ENCODE peak calls at places on chromosome 11, in eight cellular contexts. S, D, T, Q, U, E, W and O are unnamed samples.
A peak's percentile ranks its signal among the peaks of the same experiment; 100 is the strongest.

GRCh38 chr11:10351768-10352641 is 47.1 kb downstream of the ADM start:
- DNase-seq in S (no peak), D (no peak), T (peak; percentile 90), Q (peak; percentile 20), U (peak; percentile 40), E (no peak), W (no peak), O (no peak)

GRCh38 chr11:106305458-106305857 is 228.0 kb downstream of the AASDHPPT start:
- DNase-seq in S (no peak), D (no peak), T (no peak), Q (no peak), U (no peak), E (no peak), W (no peak), O (no peak)

GRCh38 chr11:5246772-5247478 is 2.7 kb downstream of the HBG1 start:
- DNase-seq in S (no peak), D (no peak), T (no peak), Q (no peak), U (no peak), E (no peak), W (no peak), O (no peak)

GRCh38 chr11:12531020-12531419 is 143.2 kb upstream of the TEAD1 start:
- DNase-seq in S (no peak), D (no peak), T (no peak), Q (no peak), U (no peak), E (no peak), W (no peak), O (no peak)

GRCh38 chr11:112925516-112926310 is 35.5 kb upstream of the NCAM1 start:
- DNase-seq in S (no peak), D (no peak), T (no peak), Q (no peak), U (no peak), E (no peak), W (no peak), O (no peak)

GRCh38 chr11:5625281-5625680 is 480 bp downstream of the TRIM34 start:
- DNase-seq in S (no peak), D (no peak), T (no peak), Q (no peak), U (no peak), E (no peak), W (no peak), O (no peak)

GRCh38 chr11:94674005-94674491 is 94.1 kb upstream of the AMOTL1 start:
- DNase-seq in S (no peak), D (no peak), T (no peak), Q (no peak), U (no peak), E (no peak), W (no peak), O (no peak)

GRCh38 chr11:92894197-92894596 is 75.3 kb upstream of the MTNR1B start:
- DNase-seq in S (no peak), D (no peak), T (peak; percentile 42), Q (no peak), U (no peak), E (no peak), W (no peak), O (no peak)

GRCh38 chr11:97361812-97362378 is 972.1 kb downstream of the JRKL start:
- DNase-seq in S (no peak), D (no peak), T (peak; percentile 91), Q (no peak), U (no peak), E (no peak), W (no peak), O (no peak)

GRCh38 chr11:115215694-115216615 is 288.3 kb downstream of the CADM1 start:
- DNase-seq in S (no peak), D (no peak), T (peak; percentile 17), Q (no peak), U (no peak), E (no peak), W (no peak), O (no peak)

GRCh38 chr11:83027794-83028193 is 43.9 kb downstream of the RAB30 start:
- DNase-seq in S (no peak), D (no peak), T (no peak), Q (no peak), U (no peak), E (no peak), W (no peak), O (no peak)

GRCh38 chr11:73267921-73268540 is 4.1 kb upstream of the P2RY6 start:
- DNase-seq in S (no peak), D (no peak), T (no peak), Q (no peak), U (no peak), E (peak; percentile 38), W (no peak), O (no peak)

GRCh38 chr11:44949160-44950035 is 1.3 kb downstream of the TP53I11 start:
- DNase-seq in S (peak; percentile 61), D (no peak), T (no peak), Q (no peak), U (peak; percentile 51), E (peak; percentile 76), W (no peak), O (no peak)